ENCODE peak calls at places on chromosomes 3 and 15, in four cellular contexts. T is A549, J is H1, M is K562. Y is an unnamed sample.

GRCh38 chr15:34754674-34755418 is at the start of gene GJD2:
- DNase-seq in T (no peak), J (peak; percentile 76), M (peak; percentile 14), Y (peak; percentile 66)

GRCh38 chr15:57326196-57326595 is 50.1 kb upstream of the CGNL1 start:
- DNase-seq in T (no peak), J (no peak), M (no peak), Y (no peak)

GRCh38 chr3:72661115-72661457 is 187.2 kb downstream of the SHQ1 start:
- DNase-seq in T (peak; percentile 77), J (no peak), M (no peak), Y (no peak)

GRCh38 chr3:117278424-117279190 is 569.0 kb downstream of the TUSC7 start:
- DNase-seq in T (peak; percentile 88), J (no peak), M (no peak), Y (no peak)

GRCh38 chr3:9750556-9751411 is 1.0 kb downstream of the OGG1 start:
- DNase-seq in T (no peak), J (no peak), M (peak; percentile 48), Y (no peak)

GRCh38 chr3:46284981-46285683 is 42.9 kb downstream of the CCR3 start:
- DNase-seq in T (no peak), J (no peak), M (no peak), Y (no peak)

GRCh38 chr3:7238565-7239295 is 377.8 kb downstream of the GRM7 start:
- DNase-seq in T (no peak), J (no peak), M (no peak), Y (no peak)

GRCh38 chr15:95174281-95174680 is 942.9 kb downstream of the MCTP2 start:
- DNase-seq in T (no peak), J (no peak), M (no peak), Y (no peak)

GRCh38 chr15:53962646-53963561 is 15.3 kb upstream of the UNC13C start:
- DNase-seq in T (no peak), J (peak; percentile 59), M (no peak), Y (peak; percentile 56)

GRCh38 chr3:55485208-55485791 is 1.8 kb downstream of the WNT5A start:
- DNase-seq in T (peak; percentile 53), J (peak; percentile 89), M (peak; percentile 65), Y (peak; percentile 90)

GRCh38 chr3:184491011-184491576 is 70.5 kb upstream of the EPHB3 start:
- DNase-seq in T (no peak), J (no peak), M (no peak), Y (no peak)

GRCh38 chr3:11909726-11910125 is 63.0 kb upstream of the TAMM41 start:
- DNase-seq in T (no peak), J (no peak), M (no peak), Y (no peak)

GRCh38 chr3:59245300-59245878 is 195.6 kb upstream of the CFAP20DC start:
- DNase-seq in T (no peak), J (no peak), M (no peak), Y (no peak)

GRCh38 chr15:42270996-42271395 is 2.0 kb upstream of the GANC start:
- DNase-seq in T (no peak), J (no peak), M (no peak), Y (no peak)

GRCh38 chr3:77072232-77072631 is 32.3 kb downstream of the ROBO2 start:
- DNase-seq in T (no peak), J (no peak), M (no peak), Y (no peak)

GRCh38 chr3:36893137-36893557 is 51.7 kb downstream of the TRANK1 start:
- DNase-seq in T (no peak), J (peak; percentile 22), M (no peak), Y (no peak)

GRCh38 chr15:43808960-43809678 is 8.7 kb downstream of the HYPK start:
- DNase-seq in T (no peak), J (no peak), M (no peak), Y (no peak)

GRCh38 chr3:54897028-54897711 is 30.7 kb downstream of the LRTM1 start:
- DNase-seq in T (no peak), J (no peak), M (no peak), Y (no peak)

GRCh38 chr3:179599531-179599930 is 4.9 kb downstream of the MRPL47 start:
- DNase-seq in T (no peak), J (no peak), M (no peak), Y (no peak)

GRCh38 chr15:29917600-29918597 is 95.6 kb upstream of the TJP1 start:
- DNase-seq in T (no peak), J (no peak), M (no peak), Y (no peak)

GRCh38 chr3:59273976-59274375 is 224.2 kb upstream of the CFAP20DC start:
- DNase-seq in T (no peak), J (no peak), M (no peak), Y (no peak)

GRCh38 chr3:146390967-146391366 is 78.4 kb downstream of the PLSCR2 start:
- DNase-seq in T (no peak), J (no peak), M (no peak), Y (no peak)

GRCh38 chr3:133885241-133885711 is 10.4 kb downstream of the RAB6B start:
- DNase-seq in T (no peak), J (peak; percentile 26), M (no peak), Y (no peak)

GRCh38 chr15:99956022-99956775 is 223.0 kb upstream of the LYSMD4 start:
- DNase-seq in T (no peak), J (peak; percentile 42), M (no peak), Y (no peak)

GRCh38 chr15:62958528-62958927 is 84.0 kb upstream of the TPM1 start:
- DNase-seq in T (no peak), J (no peak), M (no peak), Y (no peak)

GRCh38 chr3:36597422-36597821 is 166.9 kb downstream of the DCLK3 start:
- DNase-seq in T (peak; percentile 12), J (no peak), M (no peak), Y (no peak)

GRCh38 chr3:16801698-16802097 is 83.1 kb upstream of the PLCL2 start:
- DNase-seq in T (no peak), J (no peak), M (no peak), Y (no peak)

GRCh38 chr3:50350527-50351317 is at the start of the genes CYB561D2 and NPRL2:
- DNase-seq in T (peak; percentile 92), J (peak; percentile 93), M (peak; percentile 88), Y (peak; percentile 90)

GRCh38 chr3:32283304-32283703 is 44.8 kb downstream of the CMTM8 start:
- DNase-seq in T (no peak), J (no peak), M (no peak), Y (no peak)

GRCh38 chr15:69854521-69855171 is 243.1 kb downstream of the TLE3 start:
- DNase-seq in T (no peak), J (no peak), M (no peak), Y (no peak)

GRCh38 chr3:114374433-114374832 is 80.6 kb downstream of the TIGIT start:
- DNase-seq in T (no peak), J (no peak), M (no peak), Y (no peak)

GRCh38 chr3:129888739-129889138 is 4.8 kb downstream of the TMCC1 start:
- DNase-seq in T (no peak), J (no peak), M (no peak), Y (no peak)

GRCh38 chr3:183149915-183150825 is 12.4 kb downstream of the LAMP3 start:
- DNase-seq in T (no peak), J (no peak), M (no peak), Y (no peak)

GRCh38 chr3:183151086-183151485 is 11.4 kb downstream of the LAMP3 start:
- DNase-seq in T (no peak), J (no peak), M (no peak), Y (no peak)

GRCh38 chr3:183144403-183144802 is 18.1 kb downstream of the LAMP3 start:
- DNase-seq in T (no peak), J (no peak), M (no peak), Y (no peak)

GRCh38 chr3:183151716-183152385 is 10.7 kb downstream of the LAMP3 start:
- DNase-seq in T (no peak), J (no peak), M (no peak), Y (no peak)

GRCh38 chr3:183148056-183148455 is 14.5 kb downstream of the LAMP3 start:
- DNase-seq in T (no peak), J (no peak), M (no peak), Y (no peak)
- TF ChIP-seq JUN in T (no peak), J (no peak), M (no peak), Y (no peak)

GRCh38 chr3:14459384-14459783 is 57.0 kb downstream of the SLC6A6 start:
- DNase-seq in T (no peak), J (no peak), M (no peak), Y (no peak)

GRCh38 chr3:14461006-14461747 is 58.8 kb downstream of the SLC6A6 start:
- DNase-seq in T (no peak), J (no peak), M (no peak), Y (no peak)

GRCh38 chr3:14461748-14462324 is 59.4 kb downstream of the SLC6A6 start:
- DNase-seq in T (peak; percentile 71), J (no peak), M (no peak), Y (peak; percentile 58)

GRCh38 chr3:14459787-14460186 is 57.4 kb downstream of the SLC6A6 start:
- DNase-seq in T (no peak), J (no peak), M (no peak), Y (no peak)

GRCh38 chr3:14460342-14461005 is 58.1 kb downstream of the SLC6A6 start:
- DNase-seq in T (no peak), J (no peak), M (no peak), Y (no peak)
- TF ChIP-seq JUN in T (no peak), J (no peak), M (no peak), Y (no peak)

DNA sequence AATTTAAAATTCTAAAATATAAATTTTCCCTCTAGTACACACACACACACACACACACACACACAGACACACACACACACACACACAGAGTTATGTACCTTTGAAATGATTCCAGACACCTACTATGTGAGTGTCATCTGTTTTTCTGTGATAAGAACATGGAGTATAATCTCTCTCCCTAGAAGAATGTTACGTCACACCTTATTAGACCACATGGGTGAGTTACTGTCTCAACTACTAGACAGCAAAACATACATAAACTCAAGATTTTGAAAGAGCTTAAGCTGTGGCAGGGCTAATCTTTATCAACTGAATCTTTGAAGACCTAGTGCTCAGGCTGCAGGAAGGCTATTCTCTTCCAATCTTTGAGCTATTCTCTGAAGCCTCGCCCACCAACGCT is 385.9 kb upstream of the BCHE start:
- DNase-seq in T (no peak), J (no peak), M (peak; percentile 36), Y (no peak)
- TF ChIP-seq JUN in T (no peak), J (no peak), M (no peak), Y (no peak)

GRCh38 chr15:75104804-75105557 is 81.6 kb downstream of the PPCDC start:
- DNase-seq in T (peak; percentile 62), J (no peak), M (no peak), Y (no peak)
- TF ChIP-seq JUN in T (no peak), J (no peak), M (no peak), Y (no peak)

GRCh38 chr3:172268425-172268824 is 179.8 kb downstream of the GHSR start:
- DNase-seq in T (no peak), J (no peak), M (no peak), Y (no peak)
- TF ChIP-seq JUN in T (no peak), J (no peak), M (no peak), Y (no peak)